ENCODE peak calls at places on chromosomes 12 and 14, in five cellular contexts. Z is IMR-90, W is neural progenitor cell, R is fibroblast of mammary gland, S is astrocyte of the spinal cord. O is an unnamed sample.

GRCh38 chr12:41419151-41419893 is 231.2 kb downstream of the PDZRN4 start:
- DNase-seq in Z (no peak), W (peak; percentile 14), R (no peak), S (no peak), O (no peak)

GRCh38 chr14:59540852-59541251 is 35.8 kb downstream of the CCDC175 start:
- DNase-seq in Z (no peak), W (no peak), R (no peak), S (no peak), O (no peak)

GRCh38 chr12:27822076-27822712 is 42.2 kb upstream of the MANSC4 start:
- DNase-seq in Z (peak; percentile 97), W (no peak), R (peak; percentile 94), S (peak; percentile 92), O (peak; percentile 92)

GRCh38 chr14:49550284-49551184 is 35.6 kb downstream of the RPS29 start:
- DNase-seq in Z (peak; percentile 19), W (peak; percentile 20), R (peak; percentile 36), S (peak; percentile 14), O (no peak)

GRCh38 chr14:77589099-77589498 is 27.3 kb downstream of the SPTLC2 start:
- DNase-seq in Z (no peak), W (no peak), R (no peak), S (no peak), O (no peak)

GRCh38 chr12:124457287-124458219 is 109.9 kb downstream of the NCOR2 start:
- DNase-seq in Z (peak; percentile 44), W (no peak), R (peak; percentile 61), S (peak; percentile 19), O (no peak)

GRCh38 chr14:54251356-54251755 is 145.5 kb upstream of the CDKN3 start:
- DNase-seq in Z (no peak), W (no peak), R (peak; percentile 21), S (no peak), O (no peak)

GRCh38 chr12:95411466-95411865 is 62.5 kb upstream of the METAP2 start:
- DNase-seq in Z (no peak), W (no peak), R (no peak), S (no peak), O (no peak)

GRCh38 chr12:24152270-24152669 is 202.8 kb upstream of the SOX5 start:
- DNase-seq in Z (no peak), W (no peak), R (no peak), S (no peak), O (no peak)

GRCh38 chr14:99815696-99816095 is 22.5 kb downstream of the EML1 start:
- DNase-seq in Z (no peak), W (no peak), R (no peak), S (no peak), O (no peak)

GRCh38 chr14:67240168-67240932 is 885 bp upstream of the PALS1 start:
- DNase-seq in Z (peak; percentile 11), W (peak; percentile 28), R (peak; percentile 7), S (peak; percentile 21), O (peak; percentile 56)

GRCh38 chr14:96614528-96614927 is 112.3 kb downstream of the PAPOLA start:
- DNase-seq in Z (no peak), W (peak; percentile 50), R (no peak), S (no peak), O (no peak)

GRCh38 chr14:95488376-95489162 is 27.9 kb downstream of the SYNE3 start:
- DNase-seq in Z (peak; percentile 27), W (no peak), R (no peak), S (peak; percentile 22), O (no peak)

GRCh38 chr12:7460375-7461259 is 16.7 kb upstream of the CD163L1 start:
- DNase-seq in Z (peak; percentile 51), W (peak; percentile 69), R (peak; percentile 67), S (peak; percentile 61), O (peak; percentile 69)

GRCh38 chr12:62750941-62751843 is 183.8 kb downstream of the PPM1H start:
- DNase-seq in Z (no peak), W (no peak), R (no peak), S (no peak), O (no peak)

GRCh38 chr14:70186826-70187483 is 1.8 kb downstream of the SLC8A3 start:
- DNase-seq in Z (no peak), W (peak; percentile 49), R (no peak), S (peak; percentile 2), O (no peak)

GRCh38 chr14:83463500-83464098 is 1929.9 kb upstream of the SEL1L start:
- DNase-seq in Z (peak; percentile 70), W (peak; percentile 84), R (peak; percentile 62), S (peak; percentile 51), O (peak; percentile 82)

GRCh38 chr12:574475-575128 is 88.6 kb downstream of the NINJ2 start:
- DNase-seq in Z (no peak), W (no peak), R (peak; percentile 62), S (no peak), O (peak; percentile 35)

GRCh38 chr12:10182662-10183061 is 3.8 kb downstream of the TMEM52B start:
- DNase-seq in Z (peak; percentile 92), W (no peak), R (peak; percentile 94), S (peak; percentile 34), O (peak; percentile 85)

GRCh38 chr12:53551889-53552291 is 44.6 kb upstream of the NPFF start:
- DNase-seq in Z (no peak), W (peak; percentile 7), R (no peak), S (peak; percentile 27), O (no peak)
- TF ChIP-seq CTCF in Z (no peak), W (no peak), R (no peak), S (no peak), O (no peak)

DNA sequence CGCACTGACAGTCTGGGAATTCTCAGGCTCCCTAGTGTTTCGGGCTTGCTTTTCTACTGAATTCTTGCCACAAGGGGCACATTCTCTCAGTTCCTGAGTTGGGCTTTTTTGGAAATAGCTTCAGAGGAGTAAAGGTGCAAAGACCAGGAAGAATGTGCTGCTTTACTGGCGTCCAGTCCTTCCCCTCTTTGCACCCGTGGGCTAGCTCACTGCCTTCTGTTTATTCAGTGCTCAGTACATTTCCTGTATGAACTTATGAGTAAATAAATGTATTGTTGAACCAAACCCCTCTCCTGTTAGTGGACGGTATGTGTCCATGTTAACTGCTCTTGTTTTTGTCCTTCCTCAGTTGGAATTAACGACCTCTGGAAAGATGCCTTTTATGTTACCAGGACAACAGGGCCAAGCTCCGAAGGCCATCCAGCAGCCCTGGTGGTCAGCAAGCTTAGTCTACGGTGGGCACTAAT is 24.0 kb downstream of the GSG1 start:
- DNase-seq in Z (no peak), W (peak; percentile 58), R (no peak), S (no peak), O (no peak)
- TF ChIP-seq CTCF in Z (no peak), W (peak; percentile 58), R (no peak), S (peak; percentile 14), O (no peak)

GRCh38 chr12:130478786-130479185 is 141.1 kb downstream of the PIWIL1 start:
- DNase-seq in Z (no peak), W (no peak), R (no peak), S (no peak), O (no peak)

GRCh38 chr12:130477221-130477620 is 139.5 kb downstream of the PIWIL1 start:
- DNase-seq in Z (no peak), W (no peak), R (no peak), S (no peak), O (no peak)

GRCh38 chr12:130476451-130476850 is 138.8 kb downstream of the PIWIL1 start:
- DNase-seq in Z (no peak), W (no peak), R (no peak), S (no peak), O (no peak)

GRCh38 chr12:130479401-130480125 is 141.9 kb downstream of the PIWIL1 start:
- DNase-seq in Z (no peak), W (no peak), R (no peak), S (no peak), O (no peak)

DNA sequence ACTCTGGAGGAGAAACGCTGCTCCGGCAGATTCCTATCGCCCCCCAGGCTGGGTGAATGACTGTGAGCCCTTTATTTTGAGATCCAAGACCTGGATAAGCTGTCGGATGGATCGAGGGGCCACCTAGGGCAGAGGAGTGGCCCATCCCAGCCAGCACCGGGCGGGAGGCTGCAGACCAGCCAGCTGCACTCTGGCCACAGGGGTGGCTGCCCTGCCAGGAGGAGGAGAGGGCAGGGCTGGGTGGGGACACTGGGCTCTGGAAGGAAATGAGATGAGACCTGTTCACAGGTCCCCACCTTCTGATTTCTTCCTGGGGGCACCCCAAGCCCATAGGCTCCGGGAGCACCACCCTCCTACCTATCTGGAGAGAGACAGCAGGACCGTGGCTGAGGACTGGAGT is 140.0 kb downstream of the PIWIL1 start:
- DNase-seq in Z (no peak), W (no peak), R (no peak), S (no peak), O (no peak)
- TF ChIP-seq CTCF in Z (no peak), W (no peak), R (no peak), S (no peak), O (no peak)

GRCh38 chr14:101669629-101670028 is 91.9 kb upstream of the PPP2R5C start:
- DNase-seq in Z (no peak), W (no peak), R (no peak), S (no peak), O (no peak)

GRCh38 chr14:101666264-101666663 is 95.2 kb upstream of the PPP2R5C start:
- DNase-seq in Z (no peak), W (no peak), R (no peak), S (no peak), O (no peak)

GRCh38 chr14:101665478-101666078 is 95.9 kb upstream of the PPP2R5C start:
- DNase-seq in Z (peak; percentile 37), W (peak; percentile 66), R (peak; percentile 43), S (peak; percentile 33), O (peak; percentile 64)
- TF ChIP-seq CTCF in Z (peak; percentile 54), W (peak; percentile 72), R (peak; percentile 47), S (peak; percentile 52), O (peak; percentile 58)

DNA sequence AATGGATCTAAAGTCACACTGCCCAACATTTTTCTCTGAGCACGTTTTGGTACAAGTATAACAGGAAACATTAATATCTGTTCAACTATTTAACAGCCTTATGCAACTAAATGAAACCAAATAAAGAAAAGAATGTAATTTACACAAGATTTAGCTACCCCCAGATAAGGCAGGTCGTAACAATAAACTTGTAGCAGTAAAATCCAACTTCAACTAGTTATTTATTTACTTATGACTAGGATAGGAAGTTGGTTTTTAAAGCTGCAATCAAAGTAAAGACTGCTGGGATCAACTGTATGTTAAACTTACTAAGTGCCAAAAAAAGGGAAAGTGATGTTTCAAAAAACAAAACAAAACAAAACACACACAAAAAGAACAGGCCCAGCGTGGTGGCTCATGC is 30.9 kb downstream of the FERMT2 start:
- DNase-seq in Z (peak; percentile 54), W (no peak), R (no peak), S (peak; percentile 40), O (no peak)
- TF ChIP-seq CTCF in Z (no peak), W (no peak), R (no peak), S (no peak), O (no peak)

GRCh38 chr14:34874386-34875030 is 652 bp downstream of the BAZ1A start:
- DNase-seq in Z (peak; percentile 49), W (peak; percentile 88), R (peak; percentile 42), S (peak; percentile 67), O (peak; percentile 58)

GRCh38 chr14:34873591-34874385 is 1.4 kb downstream of the BAZ1A start:
- DNase-seq in Z (no peak), W (peak; percentile 79), R (peak; percentile 66), S (peak; percentile 71), O (peak; percentile 86)

GRCh38 chr14:34872822-34873590 is 2.2 kb downstream of the BAZ1A start:
- DNase-seq in Z (peak; percentile 69), W (peak; percentile 5), R (peak; percentile 59), S (peak; percentile 53), O (peak; percentile 73)

GRCh38 chr14:34875031-34875922 is at the start of gene BAZ1A:
- DNase-seq in Z (peak; percentile 91), W (peak; percentile 78), R (peak; percentile 94), S (peak; percentile 91), O (peak; percentile 94)
- TF ChIP-seq CTCF in Z (peak; percentile 8), W (no peak), R (no peak), S (no peak), O (no peak)

O was measured in MCF 10A.